ENCODE peak calls at places on chromosomes 7 and 10, in ten cellular contexts. One of them, this sample, is unnamed.

GRCh38 chr7:69928609-69929008 is 330.3 kb downstream of the AUTS2 start:
- DNase-seq in anterior cingulate cortex: no peak
- DNase-seq in AG20443: no peak
- DNase-seq in NCI-H2029: no peak
- DNase-seq in cardiac muscle cell: no peak
- DNase-seq in Right ventricle myocardium superior: no peak
- DNase-seq in activated T-helper 1 cell treated with Interleukin-2 at 50 U/mL for 16 hours: no peak
- DNase-seq in CD4-positive, alpha-beta T cell: no peak
- DNase-seq in hepatocyte: no peak
- DNase-seq in Kasumi-1: no peak
- DNase-seq in this sample: no peak

GRCh38 chr7:150368884-150369739 is 490 bp downstream of the REPIN1 start:
- DNase-seq in anterior cingulate cortex: peak
- DNase-seq in AG20443: peak
- DNase-seq in NCI-H2029: peak
- DNase-seq in cardiac muscle cell: peak
- DNase-seq in Right ventricle myocardium superior: peak
- DNase-seq in activated T-helper 1 cell treated with Interleukin-2 at 50 U/mL for 16 hours: peak
- DNase-seq in CD4-positive, alpha-beta T cell: peak
- DNase-seq in hepatocyte: peak
- DNase-seq in Kasumi-1: no peak
- DNase-seq in this sample: peak

GRCh38 chr10:33612116-33612515 is 277.6 kb upstream of the NRP1 start:
- DNase-seq in anterior cingulate cortex: no peak
- DNase-seq in AG20443: peak
- DNase-seq in NCI-H2029: no peak
- DNase-seq in cardiac muscle cell: no peak
- DNase-seq in Right ventricle myocardium superior: no peak
- DNase-seq in activated T-helper 1 cell treated with Interleukin-2 at 50 U/mL for 16 hours: no peak
- DNase-seq in CD4-positive, alpha-beta T cell: no peak
- DNase-seq in hepatocyte: no peak
- DNase-seq in Kasumi-1: no peak
- DNase-seq in this sample: no peak

GRCh38 chr10:62109532-62110293 is 158.9 kb downstream of the RTKN2 start:
- DNase-seq in anterior cingulate cortex: no peak
- DNase-seq in AG20443: no peak
- DNase-seq in NCI-H2029: no peak
- DNase-seq in cardiac muscle cell: no peak
- DNase-seq in Right ventricle myocardium superior: no peak
- DNase-seq in activated T-helper 1 cell treated with Interleukin-2 at 50 U/mL for 16 hours: no peak
- DNase-seq in CD4-positive, alpha-beta T cell: no peak
- DNase-seq in hepatocyte: no peak
- DNase-seq in Kasumi-1: peak
- DNase-seq in this sample: no peak

GRCh38 chr7:96669812-96670211 is 39.8 kb downstream of the SEM1 start:
- DNase-seq in anterior cingulate cortex: no peak
- DNase-seq in AG20443: no peak
- DNase-seq in NCI-H2029: no peak
- DNase-seq in cardiac muscle cell: no peak
- DNase-seq in Right ventricle myocardium superior: no peak
- DNase-seq in activated T-helper 1 cell treated with Interleukin-2 at 50 U/mL for 16 hours: no peak
- DNase-seq in CD4-positive, alpha-beta T cell: no peak
- DNase-seq in hepatocyte: no peak
- DNase-seq in Kasumi-1: no peak
- DNase-seq in this sample: no peak

GRCh38 chr10:31929260-31929985 is 792 bp upstream of the ARHGAP12 start:
- DNase-seq in anterior cingulate cortex: peak
- DNase-seq in AG20443: peak
- DNase-seq in NCI-H2029: no peak
- DNase-seq in cardiac muscle cell: peak
- DNase-seq in Right ventricle myocardium superior: peak
- DNase-seq in activated T-helper 1 cell treated with Interleukin-2 at 50 U/mL for 16 hours: no peak
- DNase-seq in CD4-positive, alpha-beta T cell: peak
- DNase-seq in hepatocyte: peak
- DNase-seq in Kasumi-1: peak
- DNase-seq in this sample: peak

GRCh38 chr7:78702770-78703169 is 750.7 kb downstream of the MAGI2 start:
- DNase-seq in anterior cingulate cortex: no peak
- DNase-seq in AG20443: peak
- DNase-seq in NCI-H2029: no peak
- DNase-seq in cardiac muscle cell: no peak
- DNase-seq in Right ventricle myocardium superior: no peak
- DNase-seq in activated T-helper 1 cell treated with Interleukin-2 at 50 U/mL for 16 hours: no peak
- DNase-seq in CD4-positive, alpha-beta T cell: no peak
- DNase-seq in hepatocyte: no peak
- DNase-seq in Kasumi-1: no peak
- DNase-seq in this sample: no peak

GRCh38 chr7:33998487-33998886 is 93.1 kb downstream of the BMPER start:
- DNase-seq in anterior cingulate cortex: no peak
- DNase-seq in AG20443: no peak
- DNase-seq in NCI-H2029: no peak
- DNase-seq in cardiac muscle cell: no peak
- DNase-seq in Right ventricle myocardium superior: peak
- DNase-seq in activated T-helper 1 cell treated with Interleukin-2 at 50 U/mL for 16 hours: no peak
- DNase-seq in CD4-positive, alpha-beta T cell: no peak
- DNase-seq in hepatocyte: no peak
- DNase-seq in Kasumi-1: no peak
- DNase-seq in this sample: no peak

GRCh38 chr7:16908561-16908960 is 26.8 kb upstream of the AGR3 start:
- DNase-seq in anterior cingulate cortex: no peak
- DNase-seq in AG20443: no peak
- DNase-seq in NCI-H2029: no peak
- DNase-seq in cardiac muscle cell: no peak
- DNase-seq in Right ventricle myocardium superior: no peak
- DNase-seq in activated T-helper 1 cell treated with Interleukin-2 at 50 U/mL for 16 hours: no peak
- DNase-seq in CD4-positive, alpha-beta T cell: no peak
- DNase-seq in hepatocyte: no peak
- DNase-seq in Kasumi-1: no peak
- DNase-seq in this sample: no peak

GRCh38 chr7:110943686-110944350 is 147.1 kb upstream of the LRRN3 start:
- DNase-seq in anterior cingulate cortex: no peak
- DNase-seq in AG20443: peak
- DNase-seq in NCI-H2029: no peak
- DNase-seq in cardiac muscle cell: no peak
- DNase-seq in Right ventricle myocardium superior: no peak
- DNase-seq in activated T-helper 1 cell treated with Interleukin-2 at 50 U/mL for 16 hours: no peak
- DNase-seq in CD4-positive, alpha-beta T cell: no peak
- DNase-seq in hepatocyte: no peak
- DNase-seq in Kasumi-1: no peak
- DNase-seq in this sample: no peak

GRCh38 chr10:60305394-60305892 is 84.2 kb downstream of the ANK3 start:
- DNase-seq in anterior cingulate cortex: no peak
- DNase-seq in AG20443: peak
- DNase-seq in NCI-H2029: no peak
- DNase-seq in cardiac muscle cell: no peak
- DNase-seq in Right ventricle myocardium superior: no peak
- DNase-seq in activated T-helper 1 cell treated with Interleukin-2 at 50 U/mL for 16 hours: no peak
- DNase-seq in CD4-positive, alpha-beta T cell: no peak
- DNase-seq in hepatocyte: no peak
- DNase-seq in Kasumi-1: no peak
- DNase-seq in this sample: no peak

GRCh38 chr10:87752571-87752970 is 65.5 kb downstream of the ATAD1 start:
- DNase-seq in anterior cingulate cortex: no peak
- DNase-seq in AG20443: peak
- DNase-seq in NCI-H2029: no peak
- DNase-seq in cardiac muscle cell: no peak
- DNase-seq in Right ventricle myocardium superior: no peak
- DNase-seq in activated T-helper 1 cell treated with Interleukin-2 at 50 U/mL for 16 hours: no peak
- DNase-seq in CD4-positive, alpha-beta T cell: no peak
- DNase-seq in hepatocyte: no peak
- DNase-seq in Kasumi-1: no peak
- DNase-seq in this sample: no peak

GRCh38 chr10:68474021-68474420 is 2.2 kb upstream of the DNA2 start:
- DNase-seq in anterior cingulate cortex: no peak
- DNase-seq in AG20443: no peak
- DNase-seq in NCI-H2029: no peak
- DNase-seq in cardiac muscle cell: no peak
- DNase-seq in Right ventricle myocardium superior: no peak
- DNase-seq in activated T-helper 1 cell treated with Interleukin-2 at 50 U/mL for 16 hours: no peak
- DNase-seq in CD4-positive, alpha-beta T cell: no peak
- DNase-seq in hepatocyte: no peak
- DNase-seq in Kasumi-1: no peak
- DNase-seq in this sample: no peak

GRCh38 chr10:97849101-97849490 is 547 bp upstream of the GOLGA7B start:
- DNase-seq in anterior cingulate cortex: no peak
- DNase-seq in AG20443: no peak
- DNase-seq in NCI-H2029: peak
- DNase-seq in cardiac muscle cell: no peak
- DNase-seq in Right ventricle myocardium superior: no peak
- DNase-seq in activated T-helper 1 cell treated with Interleukin-2 at 50 U/mL for 16 hours: no peak
- DNase-seq in CD4-positive, alpha-beta T cell: no peak
- DNase-seq in hepatocyte: no peak
- DNase-seq in Kasumi-1: peak
- DNase-seq in this sample: peak

GRCh38 chr10:1368772-1369171 is 312.6 kb downstream of the WDR37 start:
- DNase-seq in anterior cingulate cortex: peak
- DNase-seq in AG20443: no peak
- DNase-seq in NCI-H2029: no peak
- DNase-seq in cardiac muscle cell: peak
- DNase-seq in Right ventricle myocardium superior: no peak
- DNase-seq in activated T-helper 1 cell treated with Interleukin-2 at 50 U/mL for 16 hours: no peak
- DNase-seq in CD4-positive, alpha-beta T cell: peak
- DNase-seq in hepatocyte: peak
- DNase-seq in Kasumi-1: peak
- DNase-seq in this sample: no peak

GRCh38 chr7:107924841-107925490 is 34.0 kb downstream of the DLD start:
- DNase-seq in anterior cingulate cortex: no peak
- DNase-seq in AG20443: no peak
- DNase-seq in NCI-H2029: no peak
- DNase-seq in cardiac muscle cell: no peak
- DNase-seq in Right ventricle myocardium superior: no peak
- DNase-seq in activated T-helper 1 cell treated with Interleukin-2 at 50 U/mL for 16 hours: no peak
- DNase-seq in CD4-positive, alpha-beta T cell: no peak
- DNase-seq in hepatocyte: no peak
- DNase-seq in Kasumi-1: peak
- DNase-seq in this sample: no peak

GRCh38 chr7:157513162-157513621 is 176.4 kb downstream of the DNAJB6 start:
- DNase-seq in anterior cingulate cortex: no peak
- DNase-seq in AG20443: no peak
- DNase-seq in NCI-H2029: peak
- DNase-seq in cardiac muscle cell: no peak
- DNase-seq in Right ventricle myocardium superior: no peak
- DNase-seq in activated T-helper 1 cell treated with Interleukin-2 at 50 U/mL for 16 hours: no peak
- DNase-seq in CD4-positive, alpha-beta T cell: no peak
- DNase-seq in hepatocyte: no peak
- DNase-seq in Kasumi-1: no peak
- DNase-seq in this sample: no peak

GRCh38 chr10:100009793-100010676 is at the start of gene DNMBP:
- DNase-seq in anterior cingulate cortex: peak
- DNase-seq in AG20443: peak
- DNase-seq in NCI-H2029: peak
- DNase-seq in cardiac muscle cell: peak
- DNase-seq in Right ventricle myocardium superior: peak
- DNase-seq in activated T-helper 1 cell treated with Interleukin-2 at 50 U/mL for 16 hours: peak
- DNase-seq in CD4-positive, alpha-beta T cell: peak
- DNase-seq in hepatocyte: peak
- DNase-seq in Kasumi-1: peak
- DNase-seq in this sample: peak

GRCh38 chr10:129548534-129549130 is 81.6 kb downstream of the MGMT start:
- DNase-seq in anterior cingulate cortex: no peak
- DNase-seq in AG20443: no peak
- DNase-seq in NCI-H2029: no peak
- DNase-seq in cardiac muscle cell: no peak
- DNase-seq in Right ventricle myocardium superior: no peak
- DNase-seq in activated T-helper 1 cell treated with Interleukin-2 at 50 U/mL for 16 hours: no peak
- DNase-seq in CD4-positive, alpha-beta T cell: no peak
- DNase-seq in hepatocyte: no peak
- DNase-seq in Kasumi-1: no peak
- DNase-seq in this sample: no peak

GRCh38 chr7:98110249-98111022 is 3.8 kb downstream of the LMTK2 start:
- DNase-seq in anterior cingulate cortex: peak
- DNase-seq in AG20443: no peak
- DNase-seq in NCI-H2029: no peak
- DNase-seq in cardiac muscle cell: peak
- DNase-seq in Right ventricle myocardium superior: no peak
- DNase-seq in activated T-helper 1 cell treated with Interleukin-2 at 50 U/mL for 16 hours: no peak
- DNase-seq in CD4-positive, alpha-beta T cell: no peak
- DNase-seq in hepatocyte: peak
- DNase-seq in Kasumi-1: no peak
- DNase-seq in this sample: no peak

GRCh38 chr7:144386741-144387140 is 16.8 kb downstream of the NOBOX start:
- DNase-seq in anterior cingulate cortex: no peak
- DNase-seq in AG20443: peak
- DNase-seq in NCI-H2029: no peak
- DNase-seq in cardiac muscle cell: no peak
- DNase-seq in Right ventricle myocardium superior: no peak
- DNase-seq in activated T-helper 1 cell treated with Interleukin-2 at 50 U/mL for 16 hours: no peak
- DNase-seq in CD4-positive, alpha-beta T cell: no peak
- DNase-seq in hepatocyte: no peak
- DNase-seq in Kasumi-1: no peak
- DNase-seq in this sample: no peak

GRCh38 chr7:18459439-18459838 is 36.1 kb upstream of the HDAC9 start:
- DNase-seq in anterior cingulate cortex: no peak
- DNase-seq in AG20443: no peak
- DNase-seq in NCI-H2029: no peak
- DNase-seq in cardiac muscle cell: no peak
- DNase-seq in Right ventricle myocardium superior: no peak
- DNase-seq in activated T-helper 1 cell treated with Interleukin-2 at 50 U/mL for 16 hours: no peak
- DNase-seq in CD4-positive, alpha-beta T cell: no peak
- DNase-seq in hepatocyte: no peak
- DNase-seq in Kasumi-1: no peak
- DNase-seq in this sample: no peak

GRCh38 chr7:125661-126060 is 66.7 kb upstream of the FAM20C start:
- DNase-seq in anterior cingulate cortex: no peak
- DNase-seq in AG20443: no peak
- DNase-seq in NCI-H2029: no peak
- DNase-seq in cardiac muscle cell: no peak
- DNase-seq in Right ventricle myocardium superior: no peak
- DNase-seq in activated T-helper 1 cell treated with Interleukin-2 at 50 U/mL for 16 hours: no peak
- DNase-seq in CD4-positive, alpha-beta T cell: no peak
- DNase-seq in hepatocyte: no peak
- DNase-seq in Kasumi-1: no peak
- DNase-seq in this sample: no peak

GRCh38 chr7:96591900-96592676 is 117.6 kb downstream of the SEM1 start:
- DNase-seq in anterior cingulate cortex: no peak
- DNase-seq in AG20443: no peak
- DNase-seq in NCI-H2029: no peak
- DNase-seq in cardiac muscle cell: no peak
- DNase-seq in Right ventricle myocardium superior: no peak
- DNase-seq in activated T-helper 1 cell treated with Interleukin-2 at 50 U/mL for 16 hours: no peak
- DNase-seq in CD4-positive, alpha-beta T cell: no peak
- DNase-seq in hepatocyte: no peak
- DNase-seq in Kasumi-1: no peak
- DNase-seq in this sample: no peak

GRCh38 chr10:98391578-98391991 is 23.4 kb downstream of the PYROXD2 start:
- DNase-seq in anterior cingulate cortex: peak
- DNase-seq in AG20443: peak
- DNase-seq in NCI-H2029: no peak
- DNase-seq in cardiac muscle cell: no peak
- DNase-seq in Right ventricle myocardium superior: peak
- DNase-seq in activated T-helper 1 cell treated with Interleukin-2 at 50 U/mL for 16 hours: no peak
- DNase-seq in CD4-positive, alpha-beta T cell: no peak
- DNase-seq in hepatocyte: no peak
- DNase-seq in Kasumi-1: peak
- DNase-seq in this sample: no peak

GRCh38 chr10:24272374-24272773 is 63.4 kb downstream of the KIAA1217 start:
- DNase-seq in anterior cingulate cortex: no peak
- DNase-seq in AG20443: no peak
- DNase-seq in NCI-H2029: no peak
- DNase-seq in cardiac muscle cell: no peak
- DNase-seq in Right ventricle myocardium superior: no peak
- DNase-seq in activated T-helper 1 cell treated with Interleukin-2 at 50 U/mL for 16 hours: no peak
- DNase-seq in CD4-positive, alpha-beta T cell: no peak
- DNase-seq in hepatocyte: no peak
- DNase-seq in Kasumi-1: no peak
- DNase-seq in this sample: no peak

GRCh38 chr7:46515844-46516590 is 594.9 kb upstream of the IGFBP3 start:
- DNase-seq in anterior cingulate cortex: no peak
- DNase-seq in AG20443: no peak
- DNase-seq in NCI-H2029: peak
- DNase-seq in cardiac muscle cell: no peak
- DNase-seq in Right ventricle myocardium superior: no peak
- DNase-seq in activated T-helper 1 cell treated with Interleukin-2 at 50 U/mL for 16 hours: no peak
- DNase-seq in CD4-positive, alpha-beta T cell: no peak
- DNase-seq in hepatocyte: no peak
- DNase-seq in Kasumi-1: no peak
- DNase-seq in this sample: no peak

GRCh38 chr10:123790132-123790885 is 101.3 kb downstream of the CPXM2 start:
- DNase-seq in anterior cingulate cortex: no peak
- DNase-seq in AG20443: no peak
- DNase-seq in NCI-H2029: no peak
- DNase-seq in cardiac muscle cell: no peak
- DNase-seq in Right ventricle myocardium superior: no peak
- DNase-seq in activated T-helper 1 cell treated with Interleukin-2 at 50 U/mL for 16 hours: no peak
- DNase-seq in CD4-positive, alpha-beta T cell: no peak
- DNase-seq in hepatocyte: peak
- DNase-seq in Kasumi-1: no peak
- DNase-seq in this sample: no peak

This sample was measured in NCI-H526 treated with DMSO at 0.1 percent for 48 hours.